ENCODE peak calls at places on chromosomes 2 and 18, in four cellular contexts. One of them, this sample, is unnamed.

GRCh38 chr18:13540783-13541182 is 185.6 kb downstream of the FAM210A start:
- DNase-seq in GM12865: no peak
- DNase-seq in colonic mucosa: no peak
- DNase-seq in MM.1S: no peak
- DNase-seq in this sample: no peak

GRCh38 chr2:86274918-86275275 is 62.5 kb downstream of the REEP1 start:
- DNase-seq in GM12865: peak
- DNase-seq in colonic mucosa: peak
- DNase-seq in MM.1S: no peak
- DNase-seq in this sample: peak

GRCh38 chr18:31612124-31612523 is 20.4 kb downstream of the TTR start:
- DNase-seq in GM12865: no peak
- DNase-seq in colonic mucosa: no peak
- DNase-seq in MM.1S: no peak
- DNase-seq in this sample: no peak

GRCh38 chr2:55839182-55839819 is 84.3 kb downstream of the EFEMP1 start:
- DNase-seq in GM12865: no peak
- DNase-seq in colonic mucosa: peak
- DNase-seq in MM.1S: no peak
- DNase-seq in this sample: no peak

GRCh38 chr2:64251497-64252277 is 107.5 kb upstream of the PELI1 start:
- DNase-seq in GM12865: no peak
- DNase-seq in colonic mucosa: no peak
- DNase-seq in MM.1S: no peak
- DNase-seq in this sample: no peak

GRCh38 chr2:55771612-55772011 is 78.0 kb upstream of the PNPT1 start:
- DNase-seq in GM12865: no peak
- DNase-seq in colonic mucosa: no peak
- DNase-seq in MM.1S: peak
- DNase-seq in this sample: peak

GRCh38 chr18:3665187-3665586 is 215.2 kb downstream of the TGIF1 start:
- DNase-seq in GM12865: no peak
- DNase-seq in colonic mucosa: no peak
- DNase-seq in MM.1S: no peak
- DNase-seq in this sample: no peak

GRCh38 chr2:203650860-203651613 is 55.4 kb upstream of the CD28 start:
- DNase-seq in GM12865: peak
- DNase-seq in colonic mucosa: peak
- DNase-seq in MM.1S: peak
- DNase-seq in this sample: peak

GRCh38 chr2:186991766-186992417 is 142.9 kb upstream of the ZSWIM2 start:
- DNase-seq in GM12865: no peak
- DNase-seq in colonic mucosa: no peak
- DNase-seq in MM.1S: no peak
- DNase-seq in this sample: peak

GRCh38 chr18:23135679-23136325 is 517 bp downstream of the CABLES1 start:
- DNase-seq in GM12865: peak
- DNase-seq in colonic mucosa: peak
- DNase-seq in MM.1S: peak
- DNase-seq in this sample: no peak

GRCh38 chr2:11466307-11467125 is 555 bp upstream of the E2F6 start:
- DNase-seq in GM12865: peak
- DNase-seq in colonic mucosa: peak
- DNase-seq in MM.1S: peak
- DNase-seq in this sample: no peak

GRCh38 chr2:40161986-40162385 is 289.9 kb downstream of the SLC8A1 start:
- DNase-seq in GM12865: no peak
- DNase-seq in colonic mucosa: no peak
- DNase-seq in MM.1S: no peak
- DNase-seq in this sample: no peak

GRCh38 chr2:1841903-1842791 is 97.8 kb upstream of the PXDN start:
- DNase-seq in GM12865: no peak
- DNase-seq in colonic mucosa: no peak
- DNase-seq in MM.1S: no peak
- DNase-seq in this sample: no peak

GRCh38 chr2:126244937-126245336 is 411.0 kb upstream of the GYPC start:
- DNase-seq in GM12865: peak
- DNase-seq in colonic mucosa: peak
- DNase-seq in MM.1S: peak
- DNase-seq in this sample: no peak

GRCh38 chr2:177303939-177304338 is 39.4 kb upstream of the NFE2L2 start:
- DNase-seq in GM12865: no peak
- DNase-seq in colonic mucosa: no peak
- DNase-seq in MM.1S: no peak
- DNase-seq in this sample: no peak

GRCh38 chr18:54127759-54128378 is 96.6 kb downstream of the MBD2 start:
- DNase-seq in GM12865: peak
- DNase-seq in colonic mucosa: peak
- DNase-seq in MM.1S: peak
- DNase-seq in this sample: peak

GRCh38 chr18:3104190-3105054 is 91.5 kb upstream of the LPIN2 start:
- DNase-seq in GM12865: no peak
- DNase-seq in colonic mucosa: no peak
- DNase-seq in MM.1S: no peak
- DNase-seq in this sample: peak

GRCh38 chr2:102522890-102523289 is 49.9 kb downstream of the SLC9A4 start:
- DNase-seq in GM12865: no peak
- DNase-seq in colonic mucosa: no peak
- DNase-seq in MM.1S: no peak
- DNase-seq in this sample: no peak

GRCh38 chr2:17772532-17772931 is 18.6 kb downstream of the GEN1 start:
- DNase-seq in GM12865: no peak
- DNase-seq in colonic mucosa: no peak
- DNase-seq in MM.1S: no peak
- DNase-seq in this sample: no peak

GRCh38 chr2:28624436-28624797 is 127.2 kb upstream of the PPP1CB start:
- DNase-seq in GM12865: no peak
- DNase-seq in colonic mucosa: no peak
- DNase-seq in MM.1S: no peak
- DNase-seq in this sample: no peak

GRCh38 chr2:9364791-9365497 is 58.4 kb downstream of the ITGB1BP1 start:
- DNase-seq in GM12865: no peak
- DNase-seq in colonic mucosa: no peak
- DNase-seq in MM.1S: no peak
- DNase-seq in this sample: no peak

GRCh38 chr2:113156278-113157107 is 17.3 kb upstream of the PSD4 start:
- DNase-seq in GM12865: no peak
- DNase-seq in colonic mucosa: peak
- DNase-seq in MM.1S: no peak
- DNase-seq in this sample: no peak

GRCh38 chr2:190119257-190119656 is 56.7 kb upstream of the MSTN start:
- DNase-seq in GM12865: no peak
- DNase-seq in colonic mucosa: no peak
- DNase-seq in MM.1S: no peak
- DNase-seq in this sample: no peak

GRCh38 chr18:79199691-79200374 is 130.6 kb downstream of the ATP9B start:
- DNase-seq in GM12865: no peak
- DNase-seq in colonic mucosa: no peak
- DNase-seq in MM.1S: peak
- DNase-seq in this sample: no peak

GRCh38 chr18:56702946-56703345 is 51.8 kb downstream of the WDR7 start:
- DNase-seq in GM12865: peak
- DNase-seq in colonic mucosa: peak
- DNase-seq in MM.1S: peak
- DNase-seq in this sample: peak

GRCh38 chr2:119826370-119826961 is 66.7 kb downstream of the PTPN4 start:
- DNase-seq in GM12865: peak
- DNase-seq in colonic mucosa: no peak
- DNase-seq in MM.1S: peak
- DNase-seq in this sample: no peak

GRCh38 chr2:172736419-172737174 is 952 bp downstream of the RAPGEF4 start:
- DNase-seq in GM12865: no peak
- DNase-seq in colonic mucosa: no peak
- DNase-seq in MM.1S: no peak
- DNase-seq in this sample: no peak
- H3K4me3 ChIP-seq in GM12865: no peak
- H3K4me3 ChIP-seq in colonic mucosa: no peak
- H3K4me3 ChIP-seq in MM.1S: no peak
- H3K4me3 ChIP-seq in this sample: peak

DNA sequence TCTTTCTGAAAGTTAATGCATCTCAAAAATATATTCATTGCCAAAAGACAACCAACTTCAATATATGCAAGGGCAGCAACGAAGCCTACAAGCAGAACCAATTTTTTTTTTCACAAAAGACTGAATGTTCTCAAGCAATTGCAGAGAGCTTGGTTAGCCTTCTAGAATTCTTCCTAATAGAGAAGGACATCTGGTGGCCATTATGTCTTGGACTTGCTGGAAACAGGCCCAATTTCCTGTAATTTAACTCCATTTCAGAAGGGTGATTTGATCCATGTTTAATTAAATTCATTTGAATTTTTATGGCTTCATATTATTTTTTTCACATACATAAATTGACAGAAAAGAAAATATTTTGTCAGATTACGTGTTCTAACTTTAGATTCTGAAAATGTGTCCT is 208.0 kb downstream of the TPGS2 start:
- DNase-seq in GM12865: no peak
- DNase-seq in colonic mucosa: no peak
- DNase-seq in MM.1S: no peak
- DNase-seq in this sample: no peak
- TF ChIP-seq CTCF in GM12865: no peak
- TF ChIP-seq CTCF in colonic mucosa: no peak
- TF ChIP-seq CTCF in MM.1S: no peak
- TF ChIP-seq CTCF in this sample: no peak

GRCh38 chr2:160076935-160077334 is 14.5 kb upstream of the PLA2R1 start:
- DNase-seq in GM12865: no peak
- DNase-seq in colonic mucosa: no peak
- DNase-seq in MM.1S: peak
- DNase-seq in this sample: no peak
- H3K4me3 ChIP-seq in GM12865: no peak
- H3K4me3 ChIP-seq in colonic mucosa: no peak
- H3K4me3 ChIP-seq in MM.1S: peak
- H3K4me3 ChIP-seq in this sample: no peak

GRCh38 chr2:23691106-23691470 is 235.8 kb downstream of the ATAD2B start:
- DNase-seq in GM12865: no peak
- DNase-seq in colonic mucosa: no peak
- DNase-seq in MM.1S: no peak
- DNase-seq in this sample: no peak

GRCh38 chr2:23693606-23693951 is 233.3 kb downstream of the ATAD2B start:
- DNase-seq in GM12865: no peak
- DNase-seq in colonic mucosa: no peak
- DNase-seq in MM.1S: no peak
- DNase-seq in this sample: no peak

GRCh38 chr2:23692901-23693605 is 233.9 kb downstream of the ATAD2B start:
- DNase-seq in GM12865: no peak
- DNase-seq in colonic mucosa: no peak
- DNase-seq in MM.1S: no peak
- DNase-seq in this sample: no peak

GRCh38 chr2:23691576-23691975 is 235.3 kb downstream of the ATAD2B start:
- DNase-seq in GM12865: no peak
- DNase-seq in colonic mucosa: no peak
- DNase-seq in MM.1S: no peak
- DNase-seq in this sample: no peak

GRCh38 chr2:23692263-23692662 is 234.7 kb downstream of the ATAD2B start:
- DNase-seq in GM12865: no peak
- DNase-seq in colonic mucosa: no peak
- DNase-seq in MM.1S: no peak
- DNase-seq in this sample: no peak
- TF ChIP-seq CTCF in GM12865: no peak
- TF ChIP-seq CTCF in colonic mucosa: no peak
- TF ChIP-seq CTCF in MM.1S: no peak
- TF ChIP-seq CTCF in this sample: no peak

GRCh38 chr2:144481109-144481508 is 38.8 kb downstream of the ZEB2 start:
- DNase-seq in GM12865: no peak
- DNase-seq in colonic mucosa: no peak
- DNase-seq in MM.1S: no peak
- DNase-seq in this sample: no peak
- H3K4me3 ChIP-seq in GM12865: no peak
- H3K4me3 ChIP-seq in colonic mucosa: no peak
- H3K4me3 ChIP-seq in MM.1S: no peak
- H3K4me3 ChIP-seq in this sample: no peak

GRCh38 chr2:13996527-13996926 is 636.0 kb upstream of the LRATD1 start:
- DNase-seq in GM12865: no peak
- DNase-seq in colonic mucosa: no peak
- DNase-seq in MM.1S: no peak
- DNase-seq in this sample: no peak
- TF ChIP-seq CTCF in GM12865: no peak
- TF ChIP-seq CTCF in colonic mucosa: no peak
- TF ChIP-seq CTCF in MM.1S: no peak
- TF ChIP-seq CTCF in this sample: no peak

DNA sequence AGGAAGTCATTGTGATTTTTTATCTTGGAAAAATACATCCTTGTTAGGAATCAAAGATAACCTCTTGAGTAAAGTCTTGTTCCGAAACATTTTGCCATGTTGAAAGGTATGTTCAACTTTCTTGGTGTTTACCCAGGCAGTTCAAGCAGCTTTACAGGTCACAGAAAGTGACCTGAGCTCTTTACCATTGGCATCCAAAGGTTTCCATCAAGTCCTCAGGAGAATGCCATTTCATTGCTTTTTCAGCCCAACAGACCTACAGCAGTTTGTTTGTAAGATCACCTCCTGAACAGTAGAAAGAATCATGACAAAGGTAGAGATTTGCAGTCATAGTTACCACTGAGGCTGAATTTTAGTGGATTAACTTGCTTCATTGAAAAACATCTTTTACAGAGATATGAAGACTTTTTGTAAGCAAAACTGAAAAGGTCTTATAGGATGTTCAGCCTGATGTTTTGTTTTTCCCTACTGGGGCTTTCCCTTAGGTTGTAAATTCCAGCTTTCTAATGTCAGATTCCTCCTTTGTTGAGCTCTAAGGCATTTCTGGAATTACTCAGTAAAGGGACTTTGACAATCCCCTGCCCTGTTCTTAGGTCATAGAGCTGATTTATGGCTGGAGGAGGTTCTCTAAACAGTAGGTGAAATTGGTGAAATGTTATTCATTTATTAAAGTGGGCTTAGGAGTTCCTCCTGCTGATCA is 236.8 kb upstream of the RBMS1 start:
- DNase-seq in GM12865: no peak
- DNase-seq in colonic mucosa: no peak
- DNase-seq in MM.1S: no peak
- DNase-seq in this sample: no peak
- H3K4me3 ChIP-seq in GM12865: no peak
- H3K4me3 ChIP-seq in colonic mucosa: no peak
- H3K4me3 ChIP-seq in MM.1S: no peak
- H3K4me3 ChIP-seq in this sample: no peak

GRCh38 chr2:188784269-188784762 is 189.9 kb upstream of the COL3A1 start:
- DNase-seq in GM12865: no peak
- DNase-seq in colonic mucosa: no peak
- DNase-seq in MM.1S: no peak
- DNase-seq in this sample: no peak
- TF ChIP-seq CTCF in GM12865: no peak
- TF ChIP-seq CTCF in colonic mucosa: no peak
- TF ChIP-seq CTCF in MM.1S: no peak
- TF ChIP-seq CTCF in this sample: no peak

This sample was measured in astrocyte of the cerebellum.